ENCODE peak calls at places on chromosomes 3 and 15, in five cellular contexts. S is MM.1S, A is left lung, U is endodermal cell, B is transverse colon. C is an unnamed sample. For H3K9me3, the result is how much of the 10 kb centered on the place peaks cover.

GRCh38 chr3:59771760-59772159 is 721.9 kb upstream of the CFAP20DC start:
- DNase-seq in S (no peak), A (no peak), U (no peak), B (no peak), C (no peak)

GRCh38 chr3:153127788-153128187 is 34.2 kb upstream of the RAP2B start:
- DNase-seq in B (no peak), A (no peak), U (no peak), S (no peak), C (no peak)

GRCh38 chr3:10772230-10773161 is 43.5 kb upstream of the SLC6A11 start:
- DNase-seq in A (no peak), U (peak), B (no peak), S (peak), C (peak)

GRCh38 chr15:66862111-66862815 is 160.2 kb downstream of the SMAD6 start:
- DNase-seq in A (no peak), U (peak), B (peak), S (no peak), C (peak)

GRCh38 chr15:78358114-78358513 is 18.0 kb downstream of the CRABP1 start:
- DNase-seq in A (no peak), U (peak), B (no peak), S (no peak), C (peak)

GRCh38 chr3:168616901-168617300 is 521.2 kb upstream of the GOLIM4 start:
- DNase-seq in A (no peak), S (no peak), B (no peak), U (no peak), C (no peak)

GRCh38 chr3:100254168-100254777 is 6.5 kb upstream of the TBC1D23 start:
- DNase-seq in A (no peak), S (peak), U (peak), B (peak), C (peak)

GRCh38 chr15:90400005-90400758 is 12.1 kb downstream of the IQGAP1 start:
- DNase-seq in U (no peak), S (no peak), B (no peak), A (no peak), C (no peak)

GRCh38 chr15:77031376-77032050 is 36.6 kb downstream of the PSTPIP1 start:
- DNase-seq in S (peak), B (peak), A (no peak), U (peak), C (peak)

GRCh38 chr3:159620873-159621272 is 367.8 kb upstream of the IL12A start:
- DNase-seq in U (no peak), S (no peak), B (no peak), A (no peak), C (no peak)

GRCh38 chr3:115072265-115073008 is 74.7 kb downstream of the ZBTB20 start:
- DNase-seq in A (no peak), U (no peak), S (no peak), B (no peak), C (no peak)

GRCh38 chr3:121735047-121735696 is 14.4 kb downstream of the GOLGB1 start:
- DNase-seq in A (no peak), B (no peak), S (no peak), U (no peak), C (no peak)

GRCh38 chr3:170081079-170081741 is 43.4 kb downstream of the GPR160 start:
- DNase-seq in B (no peak), S (no peak), U (no peak), A (no peak), C (no peak)

GRCh38 chr3:62965311-62965710 is 90.1 kb upstream of the CADPS start:
- DNase-seq in A (no peak), B (no peak), S (no peak), U (no peak), C (no peak)

GRCh38 chr3:49924683-49925082 is 4.9 kb downstream of the MON1A start:
- DNase-seq in S (no peak), B (no peak), A (no peak), U (no peak), C (no peak)

GRCh38 chr3:83946045-83946444 is 1012.7 kb upstream of the CADM2 start:
- DNase-seq in B (no peak), S (no peak), A (no peak), U (no peak), C (no peak)

GRCh38 chr3:187745201-187746058 is at the start of gene BCL6:
- DNase-seq in B (peak), S (peak), A (peak), U (peak), C (peak)

GRCh38 chr3:19945405-19946290 is 1.2 kb upstream of the RAB5A start:
- DNase-seq in B (peak), S (no peak), A (no peak), U (peak), C (no peak)

GRCh38 chr3:183697610-183698317 is at the start of gene YEATS2:
- DNase-seq in U (peak), S (peak), A (peak), B (peak), C (peak)

GRCh38 chr3:20772869-20773268 is 586.9 kb upstream of the SGO1 start:
- DNase-seq in U (no peak), A (no peak), B (no peak), S (no peak), C (no peak)

GRCh38 chr3:131224886-131225550 is 156.6 kb upstream of the NUDT16 start:
- DNase-seq in A (no peak), B (no peak), U (no peak), S (no peak), C (no peak)

GRCh38 chr3:70049761-70050160 is 50.2 kb downstream of the SAMMSON start:
- DNase-seq in A (no peak), B (no peak), S (no peak), U (no peak), C (no peak)

GRCh38 chr3:44495636-44496415 is 18.4 kb upstream of the ZNF445 start:
- DNase-seq in U (no peak), A (no peak), B (no peak), S (no peak), C (no peak)
- H3K9me3 ChIP-seq in U (under half), A (half or more), B (half or more), S (under half), C (under half)

GRCh38 chr15:20351448-20351961 is 190.1 kb downstream of the GOLGA6L6 start:
- DNase-seq in S (peak), A (peak), U (peak), B (no peak), C (peak)
- H3K9me3 ChIP-seq in S (under half), A (under half), U (half or more), B (under half), C (half or more)

DNA sequence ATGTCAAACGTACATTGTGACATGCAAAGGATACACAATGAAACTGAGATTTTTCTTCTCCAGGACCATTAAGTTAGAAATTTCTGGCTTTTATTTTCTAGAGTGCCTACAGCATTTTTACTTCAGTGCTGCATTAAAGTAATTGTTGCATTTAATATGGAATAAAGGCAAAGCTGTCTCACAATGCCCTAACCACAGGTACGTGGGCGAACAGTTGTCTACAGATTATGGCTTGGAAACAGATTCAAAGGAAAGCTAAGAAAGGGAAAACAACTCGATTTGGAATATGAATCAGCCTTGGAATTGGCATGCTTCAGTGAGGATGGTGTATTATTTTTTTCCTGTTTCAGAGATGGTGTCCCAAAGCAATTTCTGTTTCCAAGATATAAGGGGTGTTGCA is 79.1 kb upstream of the TUSC7 start:
- DNase-seq in U (no peak), B (no peak), A (no peak), S (no peak), C (no peak)
- H3K9me3 ChIP-seq in U (under half), B (under half), A (under half), S (under half), C (under half)

GRCh38 chr15:22251422-22251821 is 171.1 kb downstream of the OR4M2 start:
- DNase-seq in A (no peak), B (no peak), S (no peak), U (no peak), C (no peak)
- H3K9me3 ChIP-seq in A (under half), B (under half), S (under half), U (half or more), C (half or more)

GRCh38 chr3:127496256-127496655 is 94.3 kb downstream of the TPRA1 start:
- DNase-seq in S (no peak), B (no peak), U (peak), A (no peak), C (no peak)
- H3K9me3 ChIP-seq in S (under half), B (under half), U (under half), A (under half), C (under half)

GRCh38 chr3:179036226-179036625 is 35.4 kb downstream of the ZMAT3 start:
- DNase-seq in U (no peak), S (no peak), B (no peak), A (no peak), C (no peak)

GRCh38 chr3:179037361-179037760 is 34.2 kb downstream of the ZMAT3 start:
- DNase-seq in S (no peak), U (no peak), B (peak), A (no peak), C (peak)

GRCh38 chr3:179035232-179035631 is 36.4 kb downstream of the ZMAT3 start:
- DNase-seq in A (no peak), S (no peak), B (no peak), U (no peak), C (no peak)

GRCh38 chr3:179038216-179038898 is 33.3 kb downstream of the ZMAT3 start:
- DNase-seq in S (no peak), B (no peak), A (no peak), U (no peak), C (no peak)

GRCh38 chr3:179036626-179037300 is 34.8 kb downstream of the ZMAT3 start:
- DNase-seq in U (no peak), A (no peak), S (no peak), B (no peak), C (no peak)
- H3K9me3 ChIP-seq in U (under half), A (under half), S (under half), B (under half), C (under half)

GRCh38 chr15:92951800-92952199 is 51.7 kb downstream of the CHD2 start:
- DNase-seq in U (no peak), S (no peak), A (no peak), B (no peak), C (no peak)

GRCh38 chr15:92952451-92952850 is 52.3 kb downstream of the CHD2 start:
- DNase-seq in B (no peak), A (no peak), S (no peak), U (no peak), C (no peak)

GRCh38 chr15:92953569-92953968 is 53.4 kb downstream of the CHD2 start:
- DNase-seq in B (no peak), U (no peak), A (no peak), S (no peak), C (no peak)

GRCh38 chr15:92947071-92947730 is 47.1 kb downstream of the CHD2 start:
- DNase-seq in S (no peak), A (no peak), B (no peak), U (no peak), C (no peak)

GRCh38 chr15:92949604-92950249 is 49.6 kb downstream of the CHD2 start:
- DNase-seq in U (no peak), A (no peak), B (no peak), S (no peak), C (peak)
- H3K9me3 ChIP-seq in U (half or more), A (under half), B (under half), S (under half), C (under half)

DNA sequence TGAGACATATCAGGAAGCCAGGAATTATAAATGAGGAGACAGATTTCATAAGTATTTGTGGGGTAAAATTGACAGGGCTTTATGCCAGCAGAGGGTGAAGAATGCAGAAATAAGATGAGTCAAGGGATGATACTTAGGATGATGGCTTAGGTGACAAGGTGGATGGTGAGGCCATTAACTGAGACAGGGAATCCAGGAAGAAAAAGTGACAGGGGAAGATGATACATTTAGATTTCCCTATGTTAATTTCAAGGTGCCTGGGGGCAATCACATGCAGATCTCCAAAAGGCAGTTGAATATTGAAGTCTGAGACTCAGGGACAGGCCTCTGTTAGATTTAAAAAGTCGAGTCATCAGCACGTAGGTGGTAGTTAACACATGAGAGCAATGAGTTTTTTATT is 68.1 kb upstream of the CHL1 start:
- DNase-seq in U (no peak), B (no peak), S (no peak), A (no peak), C (no peak)
- H3K9me3 ChIP-seq in U (half or more), B (under half), S (under half), A (under half), C (under half)

C was measured in H9.